ENCODE peak calls at places on chromosomes 16 and 17, in four cellular contexts. P is K562, R is HCT116, O is HepG2. S is an unnamed sample.

GRCh38 chr16:50808929-50809538 is 67.1 kb downstream of the CYLD start:
- DNase-seq in R (no peak), P (no peak), O (no peak), S (no peak)

GRCh38 chr17:56681561-56682266 is 88.2 kb downstream of the NOG start:
- DNase-seq in O (no peak), R (peak), P (no peak), S (peak)

GRCh38 chr16:85921026-85921425 is 22.1 kb downstream of the IRF8 start:
- DNase-seq in R (no peak), P (no peak), O (no peak), S (no peak)

GRCh38 chr17:50093807-50094206 is 1.3 kb upstream of the PDK2 start:
- DNase-seq in P (no peak), O (no peak), R (no peak), S (no peak)

GRCh38 chr16:529012-529575 is 1.6 kb downstream of the CAPN15 start:
- DNase-seq in R (no peak), O (no peak), P (no peak), S (no peak)

GRCh38 chr17:79116575-79117368 is 42.1 kb downstream of the ENGASE start:
- DNase-seq in P (peak), O (no peak), R (no peak), S (no peak)

GRCh38 chr17:75130632-75131277 is 787 bp downstream of the NT5C start:
- DNase-seq in R (peak), O (peak), P (peak), S (no peak)

GRCh38 chr17:72503556-72503955 is 382.7 kb downstream of the SOX9 start:
- DNase-seq in P (no peak), R (no peak), O (no peak), S (no peak)

GRCh38 chr16:89200124-89200849 is at the start of gene SLC22A31:
- DNase-seq in P (no peak), R (no peak), O (peak), S (no peak)

GRCh38 chr16:84314814-84315213 is 20.1 kb downstream of the WFDC1 start:
- DNase-seq in P (no peak), R (no peak), O (no peak), S (no peak)

GRCh38 chr16:30829130-30830071 is 42.4 kb upstream of the ZNF629 start:
- DNase-seq in O (peak), P (no peak), R (no peak), S (no peak)

GRCh38 chr17:8847891-8848290 is 19.6 kb downstream of the PIK3R6 start:
- DNase-seq in P (no peak), O (no peak), R (no peak), S (no peak)

GRCh38 chr16:28873543-28874201 is 4.6 kb upstream of the ATP2A1 start:
- DNase-seq in R (no peak), O (no peak), P (peak), S (no peak)

GRCh38 chr17:83155128-83156081 is 76.0 kb downstream of the METRNL start:
- DNase-seq in P (no peak), R (no peak), O (no peak), S (no peak)

GRCh38 chr16:20811889-20812439 is 5.6 kb downstream of the REXO5 start:
- DNase-seq in R (no peak), P (no peak), O (no peak), S (no peak)

GRCh38 chr17:29235904-29236303 is 10.8 kb upstream of the CRYBA1 start:
- DNase-seq in P (no peak), O (no peak), R (no peak), S (no peak)

GRCh38 chr17:82217530-82218204 is 5.0 kb upstream of the CCDC57 start:
- DNase-seq in R (no peak), P (peak), O (peak), S (no peak)

GRCh38 chr17:40095944-40096791 is 4.2 kb downstream of the NR1D1 start:
- DNase-seq in O (no peak), P (no peak), R (no peak), S (no peak)

GRCh38 chr17:39782481-39782880 is 44.7 kb downstream of the GRB7 start:
- DNase-seq in O (no peak), P (no peak), R (no peak), S (no peak)

GRCh38 chr16:85863384-85863774 is 35.6 kb upstream of the IRF8 start:
- DNase-seq in P (no peak), O (no peak), R (no peak), S (no peak)

GRCh38 chr17:43831633-43832032 is 1.3 kb downstream of the MPP3 start:
- DNase-seq in O (no peak), R (no peak), P (no peak), S (no peak)

GRCh38 chr17:15278381-15278780 is 13.3 kb upstream of the PMP22 start:
- DNase-seq in P (no peak), R (no peak), O (no peak), S (no peak)

GRCh38 chr16:54066451-54067056 is 220.0 kb downstream of the IRX3 start:
- DNase-seq in P (no peak), O (peak), R (no peak), S (no peak)

GRCh38 chr16:66188786-66189725 is 177.4 kb upstream of the CDH5 start:
- DNase-seq in O (no peak), R (no peak), P (no peak), S (no peak)

GRCh38 chr17:79691931-79692330 is 38.8 kb upstream of the ENPP7 start:
- DNase-seq in R (no peak), O (no peak), P (no peak), S (no peak)

GRCh38 chr16:19085679-19086200 is 18.3 kb downstream of the COQ7 start:
- DNase-seq in R (no peak), O (no peak), P (peak), S (no peak)

GRCh38 chr16:28491080-28491969 is 549 bp downstream of the CLN3 start:
- DNase-seq in P (peak), O (peak), R (no peak), S (no peak)

GRCh38 chr16:53600076-53600475 is 97.1 kb upstream of the AKTIP start:
- DNase-seq in P (no peak), O (no peak), R (no peak), S (no peak)

GRCh38 chr17:20944014-20944905 is 98.6 kb downstream of the USP22 start:
- DNase-seq in P (no peak), R (peak), O (peak), S (no peak)

GRCh38 chr16:29148867-29149272 is 164.0 kb downstream of the LAT start:
- DNase-seq in R (no peak), P (no peak), O (no peak), S (no peak)

GRCh38 chr17:63495471-63495870 is 18.6 kb downstream of the ACE start:
- DNase-seq in P (no peak), O (no peak), R (no peak), S (no peak)

GRCh38 chr17:78226055-78226751 is 5.2 kb upstream of the TMEM235 start:
- DNase-seq in O (no peak), P (no peak), R (no peak), S (no peak)

GRCh38 chr17:7552621-7553051 is 3.8 kb downstream of the TNFSF12 start:
- DNase-seq in O (no peak), R (no peak), P (no peak), S (no peak)

GRCh38 chr17:36849871-36850348 is 87.4 kb upstream of the LHX1 start:
- DNase-seq in P (peak), O (no peak), R (peak), S (peak)

GRCh38 chr16:57131351-57131970 is 39.1 kb downstream of the CPNE2 start:
- DNase-seq in O (no peak), R (no peak), P (no peak), S (no peak)

GRCh38 chr16:4408323-4408690 is 8.1 kb downstream of the CORO7 start:
- DNase-seq in P (no peak), R (no peak), O (no peak), S (no peak)

GRCh38 chr16:4411684-4412083 is 4.7 kb downstream of the CORO7 start:
- DNase-seq in O (no peak), R (no peak), P (no peak), S (no peak)

GRCh38 chr16:4409081-4409932 is 7.1 kb downstream of the CORO7 start:
- DNase-seq in O (no peak), R (no peak), P (no peak), S (no peak)

GRCh38 chr16:4412159-4412558 is 4.2 kb downstream of the CORO7 start:
- DNase-seq in P (no peak), R (no peak), O (no peak), S (no peak)

GRCh38 chr16:4410335-4411075 is 5.9 kb downstream of the CORO7 start:
- DNase-seq in P (no peak), O (no peak), R (no peak), S (no peak)
- TF ChIP-seq TCF7L2 in P (no peak), O (no peak), R (no peak), S (no peak)

GRCh38 chr17:57773557-57773956 is 28.5 kb upstream of the CCDC182 start:
- DNase-seq in R (no peak), O (no peak), P (no peak), S (no peak)

GRCh38 chr17:57774872-57775271 is 29.8 kb upstream of the CCDC182 start:
- DNase-seq in P (no peak), R (no peak), O (no peak), S (no peak)

GRCh38 chr17:57776366-57776765 is 31.3 kb upstream of the CCDC182 start:
- DNase-seq in O (no peak), P (no peak), R (no peak), S (no peak)

GRCh38 chr17:57767561-57767960 is 22.5 kb upstream of the CCDC182 start:
- DNase-seq in R (no peak), O (no peak), P (no peak), S (no peak)

DNA sequence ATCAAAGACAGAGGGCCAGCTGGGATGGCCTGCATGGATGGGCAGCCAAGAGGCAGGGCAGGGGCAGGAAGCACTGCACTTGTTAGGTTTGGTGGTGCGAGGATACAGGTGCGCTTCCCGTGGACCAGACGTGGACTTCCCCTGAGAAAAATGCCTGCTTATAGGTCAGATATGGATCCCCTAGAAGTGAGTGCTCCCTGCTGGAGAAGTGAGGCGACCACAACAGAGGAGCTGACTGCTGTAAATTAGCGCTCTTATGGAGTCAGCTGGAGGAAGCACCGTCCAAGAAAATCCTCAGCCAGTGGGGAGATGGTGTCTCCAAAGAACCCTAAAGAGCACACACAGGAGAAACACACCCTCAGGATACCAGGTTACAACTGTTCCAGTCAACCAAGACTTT is 27.7 kb upstream of the CCDC182 start:
- DNase-seq in O (no peak), R (no peak), P (no peak), S (no peak)
- TF ChIP-seq CTCF in O (no peak), R (peak), P (peak), S (no peak)

DNA sequence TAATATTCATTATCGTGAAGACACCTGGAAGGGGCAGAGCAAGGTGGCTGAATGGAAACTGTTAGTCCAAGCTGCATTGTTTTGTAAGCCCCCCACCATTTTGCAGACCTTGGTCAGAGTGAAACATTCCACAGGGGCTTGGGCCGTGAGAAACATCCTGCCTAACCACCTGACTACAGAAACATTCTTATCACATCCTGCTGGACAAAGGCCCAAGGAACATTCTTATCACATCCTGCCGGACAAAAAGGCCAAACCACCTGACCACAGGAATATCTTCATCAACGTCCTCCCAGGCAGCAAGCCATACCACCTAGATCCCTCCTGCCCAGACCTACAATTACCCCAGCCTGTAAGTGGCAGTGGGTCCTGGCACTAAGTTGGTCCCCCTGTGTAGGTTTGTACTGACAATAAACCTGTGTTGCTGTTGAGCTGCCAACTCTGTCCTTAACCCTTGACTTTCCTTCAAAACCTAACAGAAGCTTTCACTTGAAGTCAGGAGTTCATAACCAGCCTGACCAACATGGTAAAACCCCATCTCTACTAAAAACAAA is 19.6 kb downstream of the ATF7IP2 start:
- DNase-seq in R (no peak), O (peak), P (peak), S (no peak)
- TF ChIP-seq SIN3A in R (no peak), O (no peak), P (no peak), S (no peak)

GRCh38 chr16:83206426-83206825 is 579.7 kb downstream of the CDH13 start:
- DNase-seq in P (no peak), R (no peak), O (no peak), S (no peak)
- TF ChIP-seq TCF7L2 in P (no peak), R (no peak), O (no peak), S (no peak)

DNA sequence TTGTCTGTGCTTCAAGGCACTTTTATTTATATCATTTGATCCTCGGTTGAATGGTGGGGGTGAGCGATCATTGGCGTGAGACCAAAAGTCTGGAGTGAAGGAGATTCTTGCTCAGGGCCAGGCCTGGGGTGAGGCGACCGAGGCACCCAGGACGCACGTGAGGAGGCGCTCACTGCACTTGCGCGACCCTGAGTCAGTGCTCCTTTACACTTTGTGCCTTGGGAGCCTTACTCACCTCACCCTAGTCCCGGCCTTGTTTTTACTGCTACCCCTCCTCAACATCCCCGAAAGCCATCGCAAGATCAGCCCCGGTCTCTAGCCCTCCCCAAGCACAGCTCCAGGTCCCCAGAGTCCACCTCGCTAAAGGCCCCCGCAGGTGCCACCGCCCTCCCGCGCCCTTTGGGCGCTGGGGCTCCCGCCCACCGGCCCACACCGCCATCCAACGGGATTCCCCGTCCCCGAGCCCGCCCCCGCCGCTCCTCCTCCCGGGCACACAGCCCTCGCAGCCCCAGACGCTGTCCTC is 496 bp downstream of the EZH1 start:
- DNase-seq in O (peak), P (no peak), R (peak), S (no peak)
- TF ChIP-seq CTCF in O (peak), P (no peak), R (no peak), S (no peak)

GRCh38 chr16:10510279-10510678 is 70.1 kb downstream of the EMP2 start:
- DNase-seq in P (no peak), R (no peak), O (no peak), S (no peak)

GRCh38 chr16:10514369-10515055 is 65.9 kb downstream of the EMP2 start:
- DNase-seq in P (peak), O (peak), R (peak), S (peak)

GRCh38 chr16:10509534-10510025 is 70.8 kb downstream of the EMP2 start:
- DNase-seq in O (peak), R (peak), P (peak), S (peak)

DNA sequence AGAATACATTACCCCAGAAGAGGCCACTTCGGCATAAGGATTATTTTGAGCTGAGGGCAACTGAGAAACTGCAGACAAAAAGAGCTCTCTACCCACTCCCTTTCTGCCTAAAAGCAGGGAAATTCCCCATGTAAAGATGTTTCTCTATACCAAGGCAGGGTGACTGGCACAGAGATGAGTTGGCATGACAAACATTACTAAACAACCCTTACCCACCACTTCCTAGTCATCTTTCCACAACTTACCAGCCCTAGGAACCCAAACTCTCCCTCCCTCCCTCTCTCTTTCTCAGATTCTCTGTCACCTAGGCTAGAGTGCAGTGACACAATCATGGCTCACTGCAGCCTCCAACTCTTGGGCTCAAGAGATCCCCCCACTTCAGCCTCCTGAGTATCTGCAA is 68.6 kb downstream of the EMP2 start:
- DNase-seq in R (no peak), O (no peak), P (no peak), S (no peak)
- TF ChIP-seq SIN3A in R (no peak), O (no peak), P (no peak), S (no peak)

DNA sequence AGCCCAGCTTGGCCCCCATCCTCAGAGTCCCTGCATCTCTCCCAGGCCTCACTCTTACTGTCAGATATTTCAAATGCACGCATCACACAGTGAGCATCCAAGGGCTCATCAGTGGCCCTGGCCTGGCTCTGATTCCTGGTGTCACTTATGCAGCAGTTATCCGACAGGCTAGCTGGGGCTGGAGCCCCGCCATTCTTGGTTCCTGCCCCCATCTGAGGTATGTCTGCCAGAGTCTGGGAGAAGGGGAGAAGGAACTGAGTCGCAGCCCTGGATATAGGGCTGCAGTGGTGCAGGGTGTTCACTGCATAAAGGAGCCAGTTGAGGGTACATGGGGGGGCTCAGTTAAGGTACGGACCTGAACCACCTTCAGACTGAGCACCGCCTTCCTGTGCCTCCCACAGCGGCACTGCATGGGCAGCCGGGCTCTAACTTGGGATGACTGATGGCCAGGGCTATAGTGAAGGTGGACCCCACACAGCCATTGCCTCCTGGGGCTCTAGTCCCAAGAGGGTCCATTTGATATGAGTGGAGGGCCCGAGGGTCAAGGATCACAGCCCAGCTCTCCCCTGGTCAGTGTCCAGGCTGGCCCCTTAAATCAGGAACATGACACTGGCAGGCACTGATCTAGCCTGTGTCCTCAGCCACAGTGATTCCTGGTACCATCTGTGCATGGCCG is 1.8 kb upstream of the RASD1 start:
- DNase-seq in R (no peak), O (no peak), P (no peak), S (no peak)
- TF ChIP-seq TCF7L2 in R (no peak), O (no peak), P (no peak), S (no peak)

GRCh38 chr16:67668495-67669157 is 2.0 kb downstream of the C16orf86 start:
- DNase-seq in O (no peak), P (peak), R (no peak), S (no peak)
- TF ChIP-seq CTCF in O (no peak), P (no peak), R (peak), S (no peak)